ENCODE peak calls at places on chromosome 20, in eight cellular contexts. J is suprapubic skin, X is prostate gland, A is GM12878, Q is GM23338, S is spleen, O is sigmoid colon, U is HCT116. L is an unnamed sample. For H3K4me1, the result is how much of the 10 kb centered on the place peaks cover.

GRCh38 chr20:55888655-55889054 is 116.7 kb downstream of the CBLN4 start:
- DNase-seq in S (no peak), U (no peak), X (no peak), A (no peak), O (no peak), Q (no peak), J (no peak), L (no peak)

GRCh38 chr20:35263609-35264223 is 14.2 kb downstream of the MMP24OS start:
- DNase-seq in O (no peak), J (no peak), S (no peak), X (peak), U (no peak), Q (no peak), A (no peak), L (peak)

GRCh38 chr20:58634818-58635665 is 16.0 kb upstream of the STX16 start:
- DNase-seq in S (no peak), U (no peak), J (no peak), A (no peak), Q (no peak), O (peak), X (no peak), L (peak)

GRCh38 chr20:7269452-7269851 is 502.0 kb downstream of the BMP2 start:
- DNase-seq in A (no peak), U (no peak), Q (no peak), S (no peak), X (no peak), J (no peak), O (no peak), L (no peak)

GRCh38 chr20:20566523-20566922 is 145.9 kb downstream of the RALGAPA2 start:
- DNase-seq in Q (no peak), O (no peak), S (no peak), J (no peak), X (no peak), A (no peak), U (no peak), L (no peak)

GRCh38 chr20:642398-643174 is 10.4 kb downstream of the SRXN1 start:
- DNase-seq in A (no peak), Q (peak), O (no peak), J (no peak), X (no peak), U (no peak), S (no peak), L (no peak)

GRCh38 chr20:8523684-8524083 is 391.6 kb downstream of the PLCB1 start:
- DNase-seq in U (no peak), J (no peak), X (no peak), Q (peak), O (no peak), S (no peak), A (no peak), L (no peak)

GRCh38 chr20:32797160-32797468 is 22.6 kb upstream of the MAPRE1 start:
- DNase-seq in O (no peak), J (no peak), Q (no peak), X (no peak), U (no peak), S (no peak), A (no peak), L (peak)

GRCh38 chr20:53050338-53050737 is 78.2 kb downstream of the TSHZ2 start:
- DNase-seq in X (no peak), O (no peak), U (no peak), S (no peak), J (no peak), A (no peak), Q (no peak), L (no peak)

GRCh38 chr20:40920291-40920690 is 108.3 kb upstream of the TOP1 start:
- DNase-seq in J (no peak), A (no peak), S (no peak), O (no peak), U (no peak), X (no peak), Q (no peak), L (no peak)

GRCh38 chr20:52748235-52748950 is 223.8 kb upstream of the TSHZ2 start:
- DNase-seq in A (no peak), U (no peak), S (no peak), Q (no peak), J (no peak), O (peak), X (no peak), L (no peak)

GRCh38 chr20:8244637-8245036 is 112.6 kb downstream of the PLCB1 start:
- DNase-seq in Q (no peak), A (no peak), X (peak), S (no peak), J (no peak), U (no peak), O (peak), L (no peak)

GRCh38 chr20:20184149-20184548 is 131.8 kb downstream of the CFAP61 start:
- DNase-seq in S (no peak), U (no peak), O (no peak), X (no peak), J (no peak), A (no peak), Q (peak), L (no peak)

GRCh38 chr20:63978319-63979220 is 872 bp downstream of the SAMD10 start:
- DNase-seq in O (peak), X (peak), S (peak), J (no peak), A (no peak), U (no peak), Q (peak), L (peak)

GRCh38 chr20:20261159-20261558 is 106.7 kb upstream of the INSM1 start:
- DNase-seq in S (no peak), A (no peak), U (no peak), J (no peak), O (no peak), Q (no peak), X (no peak), L (no peak)

GRCh38 chr20:31698803-31699718 is 23.6 kb downstream of the BCL2L1 start:
- DNase-seq in J (no peak), X (peak), Q (no peak), U (peak), O (peak), A (no peak), S (no peak), L (peak)

GRCh38 chr20:25563362-25563761 is 22.0 kb downstream of the NINL start:
- DNase-seq in U (no peak), J (no peak), X (no peak), Q (no peak), A (no peak), O (no peak), S (no peak), L (no peak)

GRCh38 chr20:36538026-36538764 is 3.1 kb upstream of the MYL9 start:
- DNase-seq in A (no peak), Q (no peak), O (peak), S (no peak), J (no peak), X (no peak), U (no peak), L (no peak)

GRCh38 chr20:55761787-55762186 is 243.5 kb downstream of the CBLN4 start:
- DNase-seq in S (no peak), U (no peak), A (no peak), Q (no peak), O (no peak), J (no peak), X (no peak), L (no peak)

GRCh38 chr20:2206957-2207769 is 88.6 kb upstream of the TGM3 start:
- DNase-seq in O (peak), Q (peak), U (peak), S (peak), X (peak), A (peak), J (peak), L (peak)

GRCh38 chr20:826695-827323 is 6.7 kb upstream of the FAM110A start:
- DNase-seq in U (no peak), X (no peak), O (peak), Q (no peak), J (no peak), S (peak), A (no peak), L (peak)

GRCh38 chr20:63363981-63364536 is 2.9 kb upstream of the CHRNA4 start:
- DNase-seq in J (no peak), X (no peak), A (no peak), Q (no peak), U (no peak), O (no peak), S (peak), L (no peak)

DNA sequence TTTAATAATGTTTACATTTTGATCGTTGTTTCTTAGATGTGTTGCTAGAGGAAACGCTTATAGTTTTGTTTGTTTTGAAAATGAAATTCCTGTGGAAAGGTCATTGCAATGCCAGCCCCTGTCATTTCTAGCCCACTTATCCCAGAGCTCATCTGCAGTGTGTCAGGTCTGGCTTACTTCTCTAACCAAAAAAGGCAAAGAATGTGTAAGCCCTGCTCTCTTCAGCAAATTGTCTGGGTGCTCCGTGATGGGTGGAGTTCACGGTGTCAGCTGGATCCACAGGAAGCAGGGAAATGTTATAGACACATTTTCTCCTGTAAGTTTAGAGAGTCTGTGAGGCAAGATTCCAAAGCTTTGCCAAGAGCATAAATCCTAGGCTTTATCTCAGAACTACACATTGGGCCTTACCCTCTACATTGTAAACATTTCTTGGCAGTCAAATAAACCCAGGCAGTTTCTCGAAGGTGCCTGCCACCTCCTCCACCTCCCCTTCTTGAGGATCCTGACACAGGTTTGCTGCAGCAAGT is 50.9 kb downstream of the RPRD1B start:
- DNase-seq in O (no peak), J (no peak), Q (no peak), U (no peak), S (no peak), A (no peak), X (peak), L (no peak)
- TF ChIP-seq POLR2AphosphoS5 in O (peak), J (no peak), Q (no peak), U (no peak), S (no peak), A (no peak), X (peak), L (peak)

GRCh38 chr20:37680420-37680819 is 13.4 kb upstream of the CTNNBL1 start:
- DNase-seq in Q (no peak), O (no peak), A (no peak), S (no peak), J (no peak), X (no peak), U (no peak), L (peak)

GRCh38 chr20:37681384-37681977 is 12.3 kb upstream of the CTNNBL1 start:
- DNase-seq in A (no peak), X (no peak), S (no peak), U (no peak), J (no peak), O (no peak), Q (peak), L (no peak)

GRCh38 chr20:37673429-37673828 is 20.4 kb upstream of the CTNNBL1 start:
- DNase-seq in J (no peak), Q (no peak), S (no peak), X (no peak), A (no peak), O (no peak), U (no peak), L (no peak)

GRCh38 chr20:37676440-37676839 is 17.4 kb upstream of the CTNNBL1 start:
- DNase-seq in A (no peak), U (no peak), J (no peak), O (no peak), X (no peak), Q (no peak), S (no peak), L (no peak)

GRCh38 chr20:37677969-37678610 is 15.7 kb upstream of the CTNNBL1 start:
- DNase-seq in O (no peak), X (no peak), J (no peak), U (no peak), A (no peak), Q (no peak), S (no peak), L (no peak)
- H3K4me1 ChIP-seq in O (under half), X (under half), J (under half), U (under half), A (under half), Q (under half), S (under half), L (under half)

DNA sequence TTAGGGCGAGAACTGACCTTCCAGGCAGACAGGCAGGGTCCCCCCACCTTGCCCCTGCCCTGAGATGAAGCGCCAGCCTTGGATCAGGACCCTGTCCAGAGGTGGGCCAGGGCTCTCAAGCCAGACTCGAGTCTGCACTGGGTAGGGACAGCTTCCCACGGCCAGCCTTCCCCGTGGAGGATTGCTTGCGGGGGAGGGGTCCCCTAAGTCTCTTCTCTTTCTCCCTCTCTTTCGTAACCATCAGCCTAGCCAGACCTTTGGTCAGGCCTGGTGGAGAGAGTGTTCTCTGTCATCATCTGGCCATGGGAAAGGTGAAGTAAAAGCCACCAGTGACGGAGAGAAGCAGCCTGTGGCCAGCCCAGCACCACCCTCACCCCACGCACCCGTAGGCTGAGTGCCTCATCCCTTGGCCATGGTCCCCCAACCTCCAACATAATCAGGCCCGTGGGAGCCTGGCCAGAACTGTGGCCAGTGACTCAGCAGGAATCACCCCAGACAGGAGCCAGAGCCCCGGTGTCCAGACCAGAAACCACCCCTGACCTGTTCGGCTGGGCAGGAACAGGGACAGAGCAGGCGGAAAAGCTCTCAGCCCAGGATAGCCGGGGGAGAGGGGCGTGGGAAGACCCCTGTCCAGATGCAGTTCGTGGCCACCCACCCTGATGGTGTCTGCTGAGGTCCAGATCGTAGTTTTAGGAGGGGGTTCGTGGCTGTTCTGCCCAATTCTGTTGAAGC is 47.1 kb downstream of the SNAI1 start:
- DNase-seq in X (no peak), O (peak), U (no peak), S (no peak), Q (no peak), J (no peak), A (no peak), L (peak)
- TF ChIP-seq POLR2AphosphoS5 in X (no peak), O (no peak), U (no peak), S (no peak), Q (no peak), J (no peak), A (no peak), L (no peak)

GRCh38 chr20:42958367-42959112 is 231.2 kb downstream of the PTPRT start:
- DNase-seq in O (no peak), U (no peak), Q (no peak), J (no peak), X (no peak), A (no peak), S (no peak), L (no peak)

GRCh38 chr20:42957014-42957694 is 232.6 kb downstream of the PTPRT start:
- DNase-seq in A (no peak), X (no peak), S (no peak), U (no peak), Q (no peak), J (no peak), O (no peak), L (no peak)

GRCh38 chr20:42949865-42950264 is 239.8 kb downstream of the PTPRT start:
- DNase-seq in J (no peak), S (no peak), U (no peak), O (no peak), Q (no peak), X (no peak), A (no peak), L (no peak)

GRCh38 chr20:42959996-42960395 is 229.7 kb downstream of the PTPRT start:
- DNase-seq in O (no peak), J (no peak), X (no peak), S (no peak), Q (no peak), U (no peak), A (no peak), L (no peak)

DNA sequence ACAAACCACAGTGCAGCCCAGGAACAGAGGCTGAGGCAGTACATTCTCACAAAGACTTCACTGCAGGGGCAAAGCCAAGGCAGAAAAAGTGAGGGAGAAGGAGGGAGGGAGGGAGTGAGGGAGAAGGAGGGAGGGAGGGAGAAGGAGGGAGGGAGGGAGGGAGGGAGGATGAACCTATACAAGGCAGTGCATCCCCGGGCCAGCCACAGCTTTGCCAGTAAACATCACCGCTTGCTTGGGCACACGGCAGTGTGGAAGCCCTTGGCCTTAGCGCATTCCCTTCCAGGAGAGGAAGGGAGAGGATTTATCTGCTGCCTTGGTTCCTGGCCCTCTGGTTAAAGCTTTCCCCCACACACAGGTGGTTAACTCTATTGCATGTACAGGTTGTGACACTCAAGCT is 234.0 kb downstream of the PTPRT start:
- DNase-seq in Q (no peak), U (no peak), J (no peak), O (no peak), S (no peak), X (no peak), A (no peak), L (no peak)
- H3K4me1 ChIP-seq in Q (under half), U (under half), J (under half), O (under half), S (under half), X (under half), A (under half), L (under half)

GRCh38 chr20:10306440-10307358 is 88.1 kb downstream of the SNAP25 start:
- DNase-seq in U (no peak), Q (no peak), A (no peak), S (no peak), O (no peak), X (no peak), J (no peak), L (no peak)

GRCh38 chr20:10307359-10307735 is 88.7 kb downstream of the SNAP25 start:
- DNase-seq in U (no peak), Q (no peak), X (no peak), S (no peak), A (no peak), J (no peak), O (no peak), L (no peak)

GRCh38 chr20:10312111-10312510 is 93.5 kb downstream of the SNAP25 start:
- DNase-seq in S (no peak), X (no peak), U (no peak), Q (no peak), J (no peak), A (no peak), O (no peak), L (no peak)

GRCh38 chr20:10308652-10309051 is 90.0 kb downstream of the SNAP25 start:
- DNase-seq in O (no peak), S (no peak), J (no peak), U (no peak), Q (no peak), X (no peak), A (no peak), L (no peak)

GRCh38 chr20:10309326-10309725 is 90.7 kb downstream of the SNAP25 start:
- DNase-seq in A (no peak), O (no peak), X (no peak), Q (no peak), S (no peak), U (no peak), J (no peak), L (no peak)
- TF ChIP-seq POLR2AphosphoS5 in A (no peak), O (no peak), X (no peak), Q (no peak), S (no peak), U (no peak), J (no peak), L (no peak)

DNA sequence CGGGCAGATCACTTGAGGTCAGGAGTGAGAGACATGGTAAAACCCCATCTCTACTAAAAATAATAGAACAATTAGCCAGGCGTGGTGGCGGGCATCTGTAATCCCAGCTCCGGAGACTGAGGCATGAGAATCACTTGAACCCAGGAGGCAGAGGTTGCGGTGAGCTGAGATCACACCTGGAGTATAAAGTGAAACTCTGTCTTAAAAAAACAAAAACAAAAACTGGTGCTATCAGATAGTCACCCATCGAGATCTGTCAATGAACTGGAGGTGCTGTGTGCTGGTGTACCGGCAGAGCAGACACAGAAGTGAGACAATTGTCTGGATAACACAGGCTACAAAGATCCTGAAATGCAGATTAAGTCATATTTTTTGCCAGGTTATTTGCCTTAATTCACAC is 24.7 kb downstream of the CTCFL start:
- DNase-seq in Q (no peak), J (peak), O (no peak), U (no peak), A (no peak), S (no peak), X (no peak), L (no peak)
- H3K4me1 ChIP-seq in Q (under half), J (under half), O (under half), U (under half), A (under half), S (under half), X (under half), L (under half)

GRCh38 chr20:45343867-45344721 is 4.1 kb downstream of the SDC4 start:
- DNase-seq in S (no peak), O (peak), J (no peak), Q (no peak), A (no peak), X (peak), U (peak), L (peak)
- TF ChIP-seq POLR2AphosphoS5 in S (no peak), O (peak), J (no peak), Q (no peak), A (no peak), X (peak), U (peak), L (peak)

DNA sequence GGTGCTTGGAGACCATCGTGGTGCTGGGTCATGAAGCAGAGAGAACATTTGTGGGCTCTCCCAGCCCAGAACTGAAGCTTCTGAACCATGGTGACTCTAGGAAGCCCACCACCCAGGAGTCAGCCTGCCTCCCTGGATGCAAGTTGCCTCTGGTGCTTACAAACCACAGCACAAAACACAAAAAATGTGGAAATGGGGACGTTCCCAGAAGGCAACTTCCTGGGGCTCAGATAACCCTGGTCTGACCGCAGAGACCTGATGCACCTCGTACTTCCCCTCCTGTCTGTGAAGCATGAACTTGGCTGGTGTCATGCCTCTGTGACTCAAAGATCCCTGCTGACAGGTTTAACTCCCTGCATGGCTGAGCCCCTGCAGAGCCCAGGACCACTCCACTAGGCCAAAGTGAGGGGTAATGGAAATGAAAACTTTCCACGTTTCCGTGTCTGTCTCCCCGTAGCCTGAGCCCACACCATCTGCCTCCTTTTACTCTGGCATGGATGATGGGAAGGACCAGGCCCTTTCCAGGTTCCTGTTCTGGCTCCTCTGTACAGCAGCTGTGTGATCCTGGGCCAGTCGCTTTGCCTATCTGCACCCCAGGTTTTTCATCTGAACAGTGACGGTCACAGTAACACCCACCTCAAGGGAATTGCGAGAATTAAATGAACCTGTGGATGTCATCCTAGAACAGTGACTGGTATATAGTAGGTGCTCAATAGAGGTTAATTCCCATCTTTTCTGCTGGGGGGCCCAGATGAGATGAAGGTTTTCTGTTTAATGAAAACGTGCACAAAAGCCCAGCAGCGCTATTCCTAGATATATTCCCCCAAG is 57.7 kb downstream of the PPP1R16B start:
- DNase-seq in X (no peak), O (no peak), J (no peak), A (peak), S (no peak), U (no peak), Q (no peak), L (no peak)
- H3K4me1 ChIP-seq in X (under half), O (under half), J (under half), A (half or more), S (half or more), U (under half), Q (under half), L (under half)